ENCODE peak calls at places on chromosomes 1 and 21, in six cellular contexts. H is PC-3, Q is psoas muscle, C is IMR-90, M is A549, O is right atrium auricular region. Y is an unnamed sample.

GRCh38 chr1:165369255-165369848 is 12.8 kb upstream of the LMX1A start:
- DNase-seq in H (peak; percentile 73), Q (peak; percentile 81), C (peak; percentile 21), M (peak; percentile 46), O (no peak), Y (peak; percentile 19)

GRCh38 chr21:42233067-42233981 is 14.4 kb downstream of the ABCG1 start:
- DNase-seq in H (peak; percentile 13), Q (peak; percentile 93), C (peak; percentile 20), M (peak; percentile 21), O (peak; percentile 90), Y (peak; percentile 86)

GRCh38 chr1:39196244-39197215 is 8.0 kb upstream of the MACF1 start:
- DNase-seq in H (peak; percentile 72), Q (no peak), C (peak; percentile 50), M (no peak), O (no peak), Y (peak; percentile 43)

GRCh38 chr21:25639167-25639921 is at the start of gene JAM2:
- DNase-seq in H (no peak), Q (peak; percentile 64), C (peak; percentile 29), M (peak; percentile 15), O (no peak), Y (peak; percentile 50)

GRCh38 chr1:41492341-41492848 is 7.9 kb upstream of the EDN2 start:
- DNase-seq in H (peak; percentile 53), Q (peak; percentile 60), C (no peak), M (peak; percentile 65), O (no peak), Y (peak; percentile 81)

GRCh38 chr1:65459397-65459768 is 38.9 kb downstream of the LEPR start:
- DNase-seq in H (peak; percentile 65), Q (no peak), C (peak; percentile 22), M (peak; percentile 34), O (no peak), Y (no peak)

GRCh38 chr1:91730781-91731732 is 154.9 kb downstream of the TGFBR3 start:
- DNase-seq in H (peak; percentile 36), Q (peak; percentile 87), C (peak; percentile 75), M (peak; percentile 29), O (no peak), Y (no peak)

GRCh38 chr21:45080639-45081414 is 6.4 kb downstream of the ADARB1 start:
- DNase-seq in H (peak; percentile 33), Q (no peak), C (peak; percentile 66), M (no peak), O (no peak), Y (no peak)

GRCh38 chr1:209454340-209455014 is 129.0 kb upstream of the CAMK1G start:
- DNase-seq in H (peak; percentile 50), Q (no peak), C (no peak), M (no peak), O (no peak), Y (no peak)

GRCh38 chr1:85884372-85885035 is 176.3 kb upstream of the ZNHIT6 start:
- DNase-seq in H (peak; percentile 61), Q (no peak), C (peak; percentile 48), M (no peak), O (no peak), Y (no peak)

GRCh38 chr1:47972864-47973437 is 24.2 kb downstream of the TRABD2B start:
- DNase-seq in H (no peak), Q (no peak), C (no peak), M (no peak), O (no peak), Y (no peak)

GRCh38 chr1:29254346-29254745 is 18.0 kb downstream of the PTPRU start:
- DNase-seq in H (no peak), Q (no peak), C (no peak), M (no peak), O (no peak), Y (no peak)

GRCh38 chr1:78143152-78143551 is 97.4 kb downstream of the GIPC2 start:
- DNase-seq in H (no peak), Q (no peak), C (no peak), M (no peak), O (no peak), Y (no peak)

GRCh38 chr1:1272341-1273151 is 1.1 kb downstream of the UBE2J2 start:
- DNase-seq in H (peak; percentile 97), Q (no peak), C (peak; percentile 35), M (no peak), O (no peak), Y (peak; percentile 87)

GRCh38 chr1:212671342-212672031 is 28.2 kb downstream of the BATF3 start:
- DNase-seq in H (peak; percentile 91), Q (no peak), C (peak; percentile 69), M (peak; percentile 34), O (peak; percentile 59), Y (peak; percentile 37)

GRCh38 chr1:230127105-230128054 is 60.3 kb downstream of the GALNT2 start:
- DNase-seq in H (no peak), Q (no peak), C (no peak), M (no peak), O (no peak), Y (no peak)

GRCh38 chr1:205827623-205828022 is 14.6 kb upstream of the SLC41A1 start:
- DNase-seq in H (no peak), Q (no peak), C (no peak), M (peak; percentile 13), O (no peak), Y (no peak)

GRCh38 chr1:117114816-117115215 is 6.7 kb downstream of the TRIM45 start:
- DNase-seq in H (no peak), Q (no peak), C (no peak), M (no peak), O (no peak), Y (no peak)

GRCh38 chr1:211910917-211911485 is 80.4 kb upstream of the LPGAT1 start:
- DNase-seq in H (no peak), Q (no peak), C (peak; percentile 15), M (no peak), O (no peak), Y (no peak)

GRCh38 chr1:228280106-228280901 is 72.5 kb downstream of the OBSCN start:
- DNase-seq in H (no peak), Q (peak; percentile 67), C (no peak), M (no peak), O (no peak), Y (peak; percentile 44)

GRCh38 chr1:194338241-194338948 is 1152.0 kb upstream of the B3GALT2 start:
- DNase-seq in H (peak; percentile 11), Q (no peak), C (peak; percentile 18), M (no peak), O (no peak), Y (no peak)

GRCh38 chr1:16254263-16254948 is 17.4 kb upstream of the CPLANE2 start:
- DNase-seq in H (peak; percentile 73), Q (no peak), C (peak; percentile 68), M (no peak), O (no peak), Y (no peak)

GRCh38 chr1:16213013-16213412 is 561 bp upstream of the ARHGEF19 start:
- DNase-seq in H (no peak), Q (no peak), C (no peak), M (no peak), O (no peak), Y (no peak)

GRCh38 chr1:58881471-58881994 is 97.7 kb upstream of the JUN start:
- DNase-seq in H (peak; percentile 91), Q (peak; percentile 86), C (peak; percentile 82), M (peak; percentile 89), O (peak; percentile 91), Y (no peak)

GRCh38 chr1:3892748-3893147 is 7.3 kb downstream of the C1orf174 start:
- DNase-seq in H (no peak), Q (peak; percentile 82), C (no peak), M (no peak), O (no peak), Y (no peak)

GRCh38 chr21:39314155-39315027 is 959 bp upstream of the BRWD1 start:
- DNase-seq in H (peak; percentile 62), Q (peak; percentile 66), C (peak; percentile 65), M (peak; percentile 38), O (peak; percentile 73), Y (peak; percentile 65)

GRCh38 chr21:34528131-34528561 is 16.1 kb upstream of the KCNE1 start:
- DNase-seq in H (no peak), Q (no peak), C (peak; percentile 51), M (no peak), O (no peak), Y (no peak)

GRCh38 chr1:151050051-151050688 is 2.6 kb downstream of the C1orf56 start:
- DNase-seq in H (no peak), Q (no peak), C (no peak), M (no peak), O (no peak), Y (no peak)

GRCh38 chr1:155126494-155127104 is 1.1 kb upstream of the EFNA1 start:
- DNase-seq in H (no peak), Q (peak; percentile 56), C (peak; percentile 27), M (peak; percentile 74), O (no peak), Y (peak; percentile 58)

GRCh38 chr1:109788695-109789521 is 25.2 kb upstream of the EPS8L3 start:
- DNase-seq in H (peak; percentile 39), Q (peak; percentile 45), C (no peak), M (peak; percentile 65), O (no peak), Y (peak; percentile 45)

DNA sequence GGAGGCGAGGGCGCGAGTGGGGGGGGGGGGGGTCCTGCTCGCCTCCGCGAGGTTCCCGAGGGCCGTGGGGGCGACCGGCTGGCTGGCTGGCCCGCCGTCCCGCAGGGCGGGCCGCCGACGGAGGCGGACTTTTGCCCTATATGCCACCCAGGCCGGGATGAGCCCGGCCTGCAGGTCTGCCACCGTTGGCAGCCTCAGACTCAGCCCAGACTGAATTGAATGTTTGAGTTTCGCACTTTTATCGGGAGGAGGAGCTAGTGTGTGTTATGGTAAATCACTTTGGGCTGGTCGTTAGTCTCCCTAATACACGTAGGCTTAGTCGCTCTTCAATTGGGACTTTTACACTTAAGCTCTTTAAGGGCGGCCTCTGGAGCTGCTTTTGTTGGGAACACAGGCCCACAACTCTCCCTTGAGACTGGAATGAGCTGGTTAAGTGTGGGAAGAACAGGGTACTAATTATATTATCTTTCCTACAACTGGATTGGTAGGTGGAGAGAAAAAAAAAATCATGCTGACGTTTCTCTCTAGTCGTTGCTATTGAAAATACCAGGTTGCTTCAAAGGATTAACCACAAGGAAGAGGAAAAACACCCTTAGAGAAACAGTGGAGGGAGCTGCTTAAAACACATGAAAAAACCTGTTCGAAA is 1.3 kb upstream of the IRF2BP2 start:
- DNase-seq in H (peak; percentile 76), Q (no peak), C (peak; percentile 83), M (peak; percentile 92), O (no peak), Y (no peak)
- TF ChIP-seq CTCF in H (no peak), Q (no peak), C (no peak), M (no peak), O (no peak), Y (no peak)

GRCh38 chr1:24293392-24294227 is 25.5 kb upstream of the GRHL3 start:
- DNase-seq in H (peak; percentile 60), Q (no peak), C (no peak), M (no peak), O (no peak), Y (no peak)
- H3K27ac ChIP-seq in H (peak overlapping the region; percentile 96), Q (peak overlapping the region; percentile 58), C (peak overlapping the region; percentile 98), M (peak overlapping the region; percentile 93), O (peak overlapping the region; percentile 12), Y (peak overlapping the region; percentile 48)

GRCh38 chr1:28036431-28036830 is 52.0 kb downstream of the EYA3 start:
- DNase-seq in H (peak; percentile 29), Q (no peak), C (no peak), M (peak; percentile 4), O (no peak), Y (no peak)
- TF ChIP-seq CTCF in H (peak; percentile 48), Q (no peak), C (no peak), M (no peak), O (no peak), Y (peak; percentile 34)

DNA sequence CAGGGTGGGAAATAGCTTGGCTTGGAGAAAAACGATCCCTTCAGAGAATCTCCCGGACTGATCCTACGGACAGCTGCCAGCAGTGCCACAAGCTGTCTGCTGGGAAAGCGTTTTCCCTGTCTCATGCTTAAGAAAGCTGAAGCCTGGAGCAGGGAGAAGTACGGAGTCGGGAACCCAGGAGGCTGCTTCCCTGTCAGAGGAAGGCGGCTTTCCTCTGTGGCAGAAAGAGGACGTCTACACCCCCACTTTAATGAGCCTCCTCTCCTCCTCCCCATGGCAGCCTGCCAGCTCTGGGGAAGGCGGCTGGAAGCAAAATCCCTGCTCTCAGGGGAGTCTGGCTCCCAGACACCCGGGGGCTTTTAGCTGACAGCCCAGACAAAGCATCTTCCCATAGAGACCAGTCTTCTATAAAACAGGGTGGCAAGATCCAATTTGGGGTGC is 7.3 kb downstream of the KIF21B start:
- DNase-seq in H (peak; percentile 42), Q (no peak), C (peak; percentile 34), M (no peak), O (no peak), Y (no peak)
- H3K27ac ChIP-seq in H (no peak overlapping the region), Q (peak overlapping the region; percentile 3), C (no peak overlapping the region), M (peak overlapping the region; percentile 96), O (no peak overlapping the region), Y (no peak overlapping the region)

Y was measured in Peyer's patch.